ENCODE peak calls at places on chromosome 14, in seven cellular contexts. U is HCT116, M is PC-3, G is MM.1S, Z is neural progenitor cell, C is GM23338, Q is hepatocyte. H is an unnamed sample.

GRCh38 chr14:70171719-70172118 is 17.0 kb downstream of the SLC8A3 start:
- DNase-seq in U (no peak), M (no peak), G (no peak), Z (no peak), C (no peak), Q (no peak), H (no peak)

GRCh38 chr14:105944632-105945610 is 418.5 kb downstream of the TMEM121 start:
- DNase-seq in U (peak; percentile 34), M (peak; percentile 73), G (no peak), Z (no peak), C (peak; percentile 1), Q (no peak), H (peak; percentile 9)

GRCh38 chr14:95236221-95236620 is 78.9 kb upstream of the DICER1 start:
- DNase-seq in U (no peak), M (no peak), G (no peak), Z (no peak), C (no peak), Q (no peak), H (no peak)

GRCh38 chr14:102558566-102558965 is 33.9 kb upstream of the RCOR1 start:
- DNase-seq in U (no peak), M (no peak), G (no peak), Z (no peak), C (no peak), Q (no peak), H (no peak)

GRCh38 chr14:70212752-70213151 is 24.0 kb upstream of the SLC8A3 start:
- DNase-seq in U (no peak), M (no peak), G (no peak), Z (no peak), C (no peak), Q (no peak), H (no peak)

GRCh38 chr14:31893156-31893813 is 183.8 kb upstream of the ARHGAP5 start:
- DNase-seq in U (no peak), M (peak; percentile 73), G (no peak), Z (peak; percentile 81), C (peak; percentile 16), Q (peak; percentile 34), H (no peak)

GRCh38 chr14:65151329-65152010 is 49.2 kb upstream of the MAX start:
- DNase-seq in U (no peak), M (no peak), G (no peak), Z (no peak), C (no peak), Q (no peak), H (no peak)

GRCh38 chr14:42192659-42193425 is 586.2 kb downstream of the LRFN5 start:
- DNase-seq in U (peak; percentile 65), M (peak; percentile 98), G (no peak), Z (no peak), C (no peak), Q (peak; percentile 73), H (peak; percentile 99)

GRCh38 chr14:64035143-64035542 is 182.3 kb downstream of the SYNE2 start:
- DNase-seq in U (no peak), M (no peak), G (no peak), Z (no peak), C (no peak), Q (no peak), H (peak; percentile 59)

GRCh38 chr14:97456958-97457357 is 659.8 kb downstream of the VRK1 start:
- DNase-seq in U (no peak), M (peak; percentile 16), G (no peak), Z (no peak), C (no peak), Q (peak; percentile 45), H (no peak)

GRCh38 chr14:20516921-20517320 is 11.6 kb downstream of the RNASE10 start:
- DNase-seq in U (no peak), M (peak; percentile 84), G (no peak), Z (no peak), C (no peak), Q (no peak), H (peak; percentile 63)

GRCh38 chr14:95156153-95156764 is 1.1 kb downstream of the DICER1 start:
- DNase-seq in U (no peak), M (peak; percentile 6), G (peak; percentile 5), Z (peak; percentile 38), C (no peak), Q (no peak), H (peak; percentile 59)

GRCh38 chr14:85617799-85618198 is 87.9 kb downstream of the FLRT2 start:
- DNase-seq in U (no peak), M (peak; percentile 2), G (no peak), Z (peak; percentile 24), C (no peak), Q (no peak), H (no peak)

GRCh38 chr14:25050494-25051170 is 685 bp upstream of the STXBP6 start:
- DNase-seq in U (no peak), M (peak; percentile 38), G (no peak), Z (peak; percentile 57), C (peak; percentile 59), Q (peak; percentile 34), H (peak; percentile 92)

GRCh38 chr14:25049127-25049558 is 804 bp downstream of the STXBP6 start:
- DNase-seq in U (no peak), M (no peak), G (no peak), Z (no peak), C (peak; percentile 45), Q (peak; percentile 8), H (peak; percentile 53)

GRCh38 chr14:25046301-25046943 is 3.5 kb downstream of the STXBP6 start:
- DNase-seq in U (no peak), M (no peak), G (no peak), Z (no peak), C (no peak), Q (no peak), H (no peak)

GRCh38 chr14:25049559-25050493 is at the start of gene STXBP6:
- DNase-seq in U (no peak), M (no peak), G (peak; percentile 48), Z (peak; percentile 92), C (peak; percentile 81), Q (peak; percentile 91), H (peak; percentile 92)

GRCh38 chr14:25048170-25049126 is 1.5 kb downstream of the STXBP6 start:
- DNase-seq in U (no peak), M (peak; percentile 22), G (no peak), Z (no peak), C (peak; percentile 30), Q (peak; percentile 33), H (peak; percentile 97)
- TF ChIP-seq EZH2 in U (no peak), M (no peak), G (no peak), Z (no peak), C (no peak), Q (no peak), H (no peak)

GRCh38 chr14:100774164-100774537 is 47.5 kb downstream of the DLK1 start:
- DNase-seq in U (no peak), M (no peak), G (no peak), Z (no peak), C (no peak), Q (no peak), H (no peak)

GRCh38 chr14:100776681-100777365 is 49.1 kb upstream of the MEG3 start:
- DNase-seq in U (no peak), M (no peak), G (no peak), Z (no peak), C (no peak), Q (no peak), H (no peak)

GRCh38 chr14:100775351-100775830 is 48.7 kb downstream of the DLK1 start:
- DNase-seq in U (no peak), M (no peak), G (no peak), Z (no peak), C (no peak), Q (no peak), H (no peak)

GRCh38 chr14:100777366-100778077 is 48.4 kb upstream of the MEG3 start:
- DNase-seq in U (no peak), M (no peak), G (no peak), Z (no peak), C (no peak), Q (no peak), H (no peak)

DNA sequence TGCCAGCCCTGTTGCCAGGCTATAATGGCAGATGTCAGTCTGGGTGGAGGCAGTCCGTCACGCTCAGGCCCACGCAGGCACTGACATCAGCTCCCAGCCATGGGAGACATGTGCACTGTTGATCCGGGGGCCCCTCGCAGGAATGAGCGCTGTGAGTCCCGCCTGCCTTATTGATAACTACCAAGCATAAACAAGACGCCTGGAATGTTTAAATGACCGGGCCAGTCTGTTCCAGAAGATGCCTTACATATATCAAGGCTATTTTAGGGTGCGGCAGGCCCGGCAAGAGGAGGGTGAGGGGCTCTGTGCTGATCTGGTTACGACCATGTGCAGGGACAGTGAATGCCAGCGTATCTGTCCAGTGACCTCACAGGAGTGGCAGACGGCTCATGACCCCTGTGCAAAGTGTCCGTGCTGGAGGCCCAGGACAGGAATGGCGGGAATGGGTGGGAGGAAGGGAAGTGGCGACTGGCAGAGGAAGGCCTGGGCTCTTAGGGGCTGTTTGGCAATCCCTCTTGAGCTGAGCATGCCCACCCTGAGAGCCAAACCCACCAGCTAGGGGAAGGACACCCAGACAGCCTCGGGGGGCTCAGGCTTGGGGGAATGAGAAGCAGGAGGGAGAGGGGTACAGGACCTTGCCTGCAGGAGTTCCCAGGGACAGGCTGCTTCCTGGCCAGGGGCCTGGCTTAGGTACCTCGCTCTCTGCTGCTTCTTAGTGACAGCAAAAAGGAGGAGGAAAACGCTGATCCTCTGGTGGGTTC is 49.3 kb downstream of the DLK1 start:
- DNase-seq in U (no peak), M (no peak), G (no peak), Z (no peak), C (no peak), Q (no peak), H (no peak)
- TF ChIP-seq EZH2phosphoT487 in U (no peak), M (no peak), G (no peak), Z (no peak), C (no peak), Q (no peak), H (no peak)

GRCh38 chr14:36513012-36513420 is 7.0 kb downstream of the NKX2-1 start:
- DNase-seq in U (no peak), M (no peak), G (no peak), Z (peak; percentile 65), C (peak; percentile 61), Q (no peak), H (no peak)
- TF ChIP-seq EZH2 in U (no peak), M (no peak), G (no peak), Z (no peak), C (peak; percentile 82), Q (peak; percentile 91), H (peak; percentile 47)

GRCh38 chr14:54667026-54667744 is 100.3 kb downstream of the SAMD4A start:
- DNase-seq in U (no peak), M (no peak), G (no peak), Z (no peak), C (no peak), Q (no peak), H (no peak)

GRCh38 chr14:54667764-54668163 is 100.8 kb downstream of the SAMD4A start:
- DNase-seq in U (no peak), M (no peak), G (no peak), Z (no peak), C (no peak), Q (no peak), H (no peak)

GRCh38 chr14:54662491-54663116 is 95.7 kb downstream of the SAMD4A start:
- DNase-seq in U (no peak), M (no peak), G (no peak), Z (peak; percentile 74), C (no peak), Q (no peak), H (no peak)

GRCh38 chr14:54665938-54666337 is 99.0 kb downstream of the SAMD4A start:
- DNase-seq in U (no peak), M (no peak), G (no peak), Z (no peak), C (no peak), Q (no peak), H (no peak)

DNA sequence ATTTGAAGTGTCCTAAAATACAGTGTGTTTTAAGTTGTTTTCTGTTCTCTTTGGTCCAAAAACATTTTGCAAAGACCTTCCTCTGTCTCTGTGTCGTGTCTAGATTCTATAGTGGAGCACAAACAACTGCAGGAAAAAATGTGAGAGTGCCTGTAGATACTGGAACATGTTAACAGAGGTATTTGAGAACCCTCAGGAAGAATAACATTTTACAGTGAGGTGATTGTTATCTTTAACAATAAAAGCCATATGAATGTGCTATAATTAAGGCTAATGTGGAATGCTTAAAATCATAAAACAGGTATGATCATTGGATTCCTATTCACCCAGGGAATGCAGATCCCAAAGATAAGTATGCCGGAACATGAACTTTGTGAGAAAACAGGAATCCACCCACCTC is 98.0 kb downstream of the SAMD4A start:
- DNase-seq in U (no peak), M (peak; percentile 81), G (no peak), Z (no peak), C (no peak), Q (no peak), H (no peak)
- TF ChIP-seq EZH2phosphoT487 in U (no peak), M (no peak), G (no peak), Z (no peak), C (no peak), Q (no peak), H (no peak)